ENCODE peak calls at places on chromosome 20, in four cellular contexts. O is Peyer's patch; K is CD8-positive, alpha-beta T cell; F is MM.1S. T is an unnamed sample.

GRCh38 chr20:17725094-17725835 is 25.5 kb downstream of the BANF2 start:
- DNase-seq in O (no peak), K (no peak), F (no peak), T (no peak)

GRCh38 chr20:19026901-19027644 is 185.4 kb upstream of the SLC24A3 start:
- DNase-seq in O (no peak), K (no peak), F (no peak), T (no peak)

GRCh38 chr20:36203861-36204260 is 32.4 kb upstream of the AAR2 start:
- DNase-seq in O (no peak), K (no peak), F (no peak), T (no peak)

GRCh38 chr20:29873946-29874345 is 1383.5 kb upstream of the DEFB115 start:
- DNase-seq in O (peak; percentile 72), K (no peak), F (peak; percentile 33), T (no peak)

GRCh38 chr20:60395993-60396392 is 437.8 kb downstream of the CDH26 start:
- DNase-seq in O (no peak), K (no peak), F (peak; percentile 2), T (no peak)

GRCh38 chr20:61128701-61129655 is 123.1 kb upstream of the CDH4 start:
- DNase-seq in O (no peak), K (no peak), F (no peak), T (no peak)

GRCh38 chr20:62818592-62819493 is 2.0 kb downstream of the COL9A3 start:
- DNase-seq in O (no peak), K (no peak), F (no peak), T (no peak)

GRCh38 chr20:61520761-61521460 is 268.9 kb downstream of the CDH4 start:
- DNase-seq in O (no peak), K (no peak), F (no peak), T (no peak)

GRCh38 chr20:51119914-51120313 is 97.0 kb upstream of the KCNG1 start:
- DNase-seq in O (no peak), K (no peak), F (no peak), T (no peak)

GRCh38 chr20:61233590-61233989 is 18.5 kb upstream of the CDH4 start:
- DNase-seq in O (no peak), K (no peak), F (no peak), T (no peak)

GRCh38 chr20:37388831-37389230 is 42.9 kb downstream of the SRC start:
- DNase-seq in O (no peak), K (no peak), F (no peak), T (no peak)

GRCh38 chr20:58824843-58825242 is 25.9 kb downstream of the GNAS-AS1 start:
- DNase-seq in O (no peak), K (no peak), F (no peak), T (no peak)

GRCh38 chr20:56393653-56394052 is 1.2 kb downstream of the CSTF1 start:
- DNase-seq in O (no peak), K (no peak), F (no peak), T (no peak)

GRCh38 chr20:38190936-38191371 is 25.9 kb upstream of the TGM2 start:
- DNase-seq in O (peak; percentile 39), K (no peak), F (no peak), T (no peak)

GRCh38 chr20:38049800-38050199 is 16.3 kb downstream of the RPRD1B start:
- DNase-seq in O (no peak), K (no peak), F (no peak), T (no peak)

GRCh38 chr20:32957451-32957850 is 46.8 kb downstream of the SUN5 start:
- DNase-seq in O (no peak), K (no peak), F (no peak), T (no peak)

GRCh38 chr20:18041462-18041861 is 16.3 kb downstream of the OVOL2 start:
- DNase-seq in O (no peak), K (no peak), F (no peak), T (no peak)

GRCh38 chr20:11176431-11176830 is 502.6 kb upstream of the JAG1 start:
- DNase-seq in O (no peak), K (no peak), F (no peak), T (no peak)

GRCh38 chr20:51100617-51101016 is 77.7 kb upstream of the KCNG1 start:
- DNase-seq in O (no peak), K (no peak), F (peak; percentile 11), T (no peak)

GRCh38 chr20:13099676-13100075 is 90.9 kb downstream of the SPTLC3 start:
- DNase-seq in O (no peak), K (no peak), F (no peak), T (no peak)

GRCh38 chr20:44209691-44210421 is 715 bp downstream of the OSER1 start:
- DNase-seq in O (no peak), K (no peak), F (peak; percentile 15), T (no peak)

GRCh38 chr20:53827996-53828672 is 234.5 kb upstream of the ZNF217 start:
- DNase-seq in O (peak; percentile 1), K (no peak), F (no peak), T (no peak)

GRCh38 chr20:43846516-43846905 is 68.1 kb upstream of the TOX2 start:
- DNase-seq in O (no peak), K (no peak), F (no peak), T (no peak)

GRCh38 chr20:54025166-54025835 is 45.1 kb downstream of the BCAS1 start:
- DNase-seq in O (no peak), K (no peak), F (no peak), T (no peak)

GRCh38 chr20:17645010-17645409 is 37.0 kb downstream of the RRBP1 start:
- DNase-seq in O (no peak), K (no peak), F (no peak), T (no peak)

GRCh38 chr20:61736751-61737310 is 328.9 kb downstream of the TAF4 start:
- DNase-seq in O (no peak), K (no peak), F (no peak), T (no peak)

GRCh38 chr20:36467076-36467999 is 74.0 kb upstream of the MYL9 start:
- DNase-seq in O (peak; percentile 87), K (peak; percentile 45), F (peak; percentile 64), T (peak; percentile 59)

GRCh38 chr20:43992885-43993284 is 78.2 kb downstream of the TOX2 start:
- DNase-seq in O (no peak), K (no peak), F (no peak), T (no peak)

GRCh38 chr20:38216736-38217595 is 43.6 kb downstream of the KIAA1755 start:
- DNase-seq in O (no peak), K (no peak), F (no peak), T (no peak)

GRCh38 chr20:10111144-10111771 is 76.5 kb downstream of the ANKEF1 start:
- DNase-seq in O (peak; percentile 56), K (no peak), F (peak; percentile 18), T (no peak)

GRCh38 chr20:57483287-57484050 is 41.5 kb downstream of the CTCFL start:
- DNase-seq in O (peak; percentile 43), K (no peak), F (no peak), T (no peak)

GRCh38 chr20:44187054-44187762 is at the start of gene JPH2:
- DNase-seq in O (no peak), K (no peak), F (no peak), T (no peak)

GRCh38 chr20:10504893-10505292 is 69.8 kb downstream of the SLX4IP start:
- DNase-seq in O (no peak), K (no peak), F (no peak), T (no peak)

GRCh38 chr20:57342829-57343228 is 8.2 kb upstream of the RAE1 start:
- DNase-seq in O (no peak), K (no peak), F (no peak), T (no peak)

GRCh38 chr20:26279224-26279623 is 582.6 kb upstream of the ZNF337 start:
- DNase-seq in O (no peak), K (no peak), F (no peak), T (no peak)

GRCh38 chr20:6566821-6567220 is 200.7 kb upstream of the BMP2 start:
- DNase-seq in O (no peak), K (no peak), F (no peak), T (no peak)

GRCh38 chr20:58407201-58407873 is 18.3 kb downstream of the VAPB start:
- DNase-seq in O (no peak), K (no peak), F (no peak), T (no peak)

DNA sequence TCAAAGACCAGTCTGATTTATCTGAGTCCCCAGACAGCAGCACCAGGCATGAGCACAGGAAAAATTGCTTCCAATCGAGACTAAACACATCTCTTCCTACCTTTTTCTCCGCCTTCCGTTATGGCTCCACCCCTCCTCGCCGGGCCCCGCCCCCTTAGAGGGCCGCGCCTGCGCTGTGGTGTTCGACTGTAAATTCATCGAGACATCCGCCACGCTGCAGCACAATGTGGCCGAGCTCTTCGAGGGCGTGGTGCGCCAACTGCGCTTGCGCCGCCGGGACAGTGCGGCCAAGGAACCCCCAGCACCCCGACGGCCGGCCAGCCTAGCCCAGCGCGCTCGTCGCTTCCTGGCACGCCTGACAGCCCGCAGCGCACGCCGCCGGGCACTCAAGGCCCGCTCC is 8.9 kb downstream of the REM1 start:
- DNase-seq in O (no peak), K (no peak), F (no peak), T (no peak)
- H3K27ac ChIP-seq in O (no peak overlapping the region), K (no peak overlapping the region), F (no peak overlapping the region), T (no peak overlapping the region)

GRCh38 chr20:45355209-45355608 is 7.0 kb upstream of the SDC4 start:
- DNase-seq in O (no peak), K (no peak), F (peak; percentile 25), T (no peak)

GRCh38 chr20:45354423-45355208 is 6.4 kb upstream of the SDC4 start:
- DNase-seq in O (no peak), K (no peak), F (no peak), T (no peak)

GRCh38 chr20:45353746-45354145 is 5.5 kb upstream of the SDC4 start:
- DNase-seq in O (no peak), K (no peak), F (no peak), T (no peak)

GRCh38 chr20:45358282-45359068 is 4.5 kb upstream of the SYS1 start:
- DNase-seq in O (peak; percentile 76), K (no peak), F (no peak), T (no peak)

DNA sequence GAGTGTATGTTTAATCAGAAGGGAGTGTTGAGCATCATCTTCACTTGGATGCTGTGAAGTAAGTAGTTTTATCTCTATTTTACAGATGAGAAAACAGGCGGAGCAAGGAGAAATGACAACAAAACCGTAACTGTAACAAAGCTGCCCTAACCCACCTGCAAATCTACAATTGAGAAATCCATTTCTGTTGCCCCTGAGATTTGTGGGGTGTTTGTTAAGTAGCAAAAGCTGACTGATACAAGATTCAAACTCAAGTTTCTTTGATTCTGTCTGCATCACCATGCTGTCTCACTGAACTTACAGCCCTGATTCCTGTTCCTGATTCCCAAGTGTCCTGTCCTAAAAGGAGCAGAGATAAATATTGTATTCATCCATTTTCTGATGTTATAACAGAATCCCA is 7.3 kb upstream of the SYS1 start:
- DNase-seq in O (no peak), K (no peak), F (no peak), T (no peak)
- H3K4me1 ChIP-seq in O (no peaks in the 10 kb centered on the region), K (no peaks in the 10 kb centered on the region), F (peaks cover 22% of the 10 kb centered on the region), T (no peaks in the 10 kb centered on the region)

GRCh38 chr20:64056639-64056888 is 6.4 kb upstream of the TCEA2 start:
- DNase-seq in O (no peak), K (no peak), F (no peak), T (no peak)
- H3K27ac ChIP-seq in O (no peak overlapping the region), K (no peak overlapping the region), F (no peak overlapping the region), T (no peak overlapping the region)

GRCh38 chr20:3813758-3814581 is 6.4 kb upstream of the AP5S1 start:
- DNase-seq in O (no peak), K (no peak), F (no peak), T (peak; percentile 17)

GRCh38 chr20:3812975-3813599 is 7.3 kb upstream of the AP5S1 start:
- DNase-seq in O (no peak), K (no peak), F (no peak), T (no peak)

GRCh38 chr20:3811421-3812258 is 8.7 kb upstream of the AP5S1 start:
- DNase-seq in O (peak; percentile 97), K (peak; percentile 91), F (no peak), T (peak; percentile 96)

GRCh38 chr20:3814928-3815495 is 5.3 kb upstream of the AP5S1 start:
- DNase-seq in O (no peak), K (no peak), F (no peak), T (no peak)

GRCh38 chr20:3812259-3812681 is 8.1 kb upstream of the AP5S1 start:
- DNase-seq in O (no peak), K (no peak), F (no peak), T (no peak)
- H3K4me1 ChIP-seq in O (peaks cover 8% of the 10 kb centered on the region), K (peaks cover 84% of the 10 kb centered on the region), F (no peaks in the 10 kb centered on the region), T (peaks cover 64% of the 10 kb centered on the region)